ENCODE peak calls at places on chromosomes 11 and 22, in four cellular contexts. One of them, this sample, is unnamed.

GRCh38 chr11:115222218-115222862 is 281.9 kb downstream of the CADM1 start:
- DNase-seq in transverse colon: peak; percentile 15
- DNase-seq in SK-N-SH: no peak
- DNase-seq in ovary: no peak
- DNase-seq in this sample: no peak

GRCh38 chr11:12042215-12042676 is 33.8 kb upstream of the DKK3 start:
- DNase-seq in SK-N-SH: no peak
- DNase-seq in transverse colon: no peak
- DNase-seq in ovary: no peak
- DNase-seq in this sample: no peak

GRCh38 chr11:111344032-111344431 is 35.0 kb downstream of the POU2AF1 start:
- DNase-seq in transverse colon: peak; percentile 51
- DNase-seq in SK-N-SH: no peak
- DNase-seq in ovary: peak; percentile 38
- DNase-seq in this sample: peak; percentile 64

GRCh38 chr11:2828585-2829330 is 56.8 kb downstream of the CDKN1C start:
- DNase-seq in ovary: no peak
- DNase-seq in transverse colon: no peak
- DNase-seq in SK-N-SH: no peak
- DNase-seq in this sample: no peak

GRCh38 chr11:64766881-64767280 is 7.1 kb upstream of the PYGM start:
- DNase-seq in SK-N-SH: peak; percentile 8
- DNase-seq in transverse colon: no peak
- DNase-seq in ovary: no peak
- DNase-seq in this sample: no peak

GRCh38 chr11:16791494-16791961 is 53.1 kb downstream of the C11orf58 start:
- DNase-seq in SK-N-SH: no peak
- DNase-seq in ovary: no peak
- DNase-seq in transverse colon: no peak
- DNase-seq in this sample: no peak

GRCh38 chr11:64245401-64245796 is 1.3 kb downstream of the PPP1R14B start:
- DNase-seq in ovary: peak; percentile 73
- DNase-seq in transverse colon: peak; percentile 70
- DNase-seq in SK-N-SH: no peak
- DNase-seq in this sample: no peak

GRCh38 chr11:20117291-20117690 is 43.0 kb downstream of the DBX1 start:
- DNase-seq in ovary: no peak
- DNase-seq in transverse colon: no peak
- DNase-seq in SK-N-SH: no peak
- DNase-seq in this sample: no peak

GRCh38 chr11:123487157-123487744 is 57.2 kb downstream of the GRAMD1B start:
- DNase-seq in SK-N-SH: no peak
- DNase-seq in ovary: no peak
- DNase-seq in transverse colon: no peak
- DNase-seq in this sample: no peak

GRCh38 chr11:106714179-106714578 is 304.1 kb downstream of the GUCY1A2 start:
- DNase-seq in transverse colon: no peak
- DNase-seq in SK-N-SH: no peak
- DNase-seq in ovary: no peak
- DNase-seq in this sample: no peak

GRCh38 chr11:19869946-19870589 is 157.4 kb downstream of the NAV2 start:
- DNase-seq in ovary: no peak
- DNase-seq in transverse colon: no peak
- DNase-seq in SK-N-SH: no peak
- DNase-seq in this sample: no peak

GRCh38 chr11:50214376-50214775 is 181.7 kb downstream of the OR4C45 start:
- DNase-seq in transverse colon: no peak
- DNase-seq in SK-N-SH: no peak
- DNase-seq in ovary: no peak
- DNase-seq in this sample: no peak

GRCh38 chr22:17552737-17553136 is 10.6 kb upstream of the SLC25A18 start:
- DNase-seq in SK-N-SH: no peak
- DNase-seq in ovary: no peak
- DNase-seq in transverse colon: no peak
- DNase-seq in this sample: no peak

GRCh38 chr11:2222479-2222878 is 47.9 kb downstream of the ASCL2 start:
- DNase-seq in SK-N-SH: no peak
- DNase-seq in transverse colon: no peak
- DNase-seq in ovary: no peak
- DNase-seq in this sample: peak; percentile 43

GRCh38 chr22:50620861-50621490 is 7.0 kb downstream of the ARSA start:
- DNase-seq in transverse colon: peak; percentile 45
- DNase-seq in ovary: no peak
- DNase-seq in SK-N-SH: no peak
- DNase-seq in this sample: no peak

GRCh38 chr22:32378703-32379272 is 21.1 kb downstream of the RFPL3 start:
- DNase-seq in ovary: no peak
- DNase-seq in SK-N-SH: peak; percentile 80
- DNase-seq in transverse colon: peak; percentile 22
- DNase-seq in this sample: no peak

GRCh38 chr11:68810164-68810563 is 31.6 kb downstream of the CPT1A start:
- DNase-seq in ovary: no peak
- DNase-seq in SK-N-SH: peak; percentile 68
- DNase-seq in transverse colon: peak; percentile 65
- DNase-seq in this sample: no peak

GRCh38 chr11:17494019-17494418 is 17.4 kb upstream of the ABCC8 start:
- DNase-seq in SK-N-SH: no peak
- DNase-seq in ovary: no peak
- DNase-seq in transverse colon: no peak
- DNase-seq in this sample: no peak

GRCh38 chr22:47918276-47918928 is 1156.0 kb downstream of the TBC1D22A start:
- DNase-seq in SK-N-SH: no peak
- DNase-seq in transverse colon: peak; percentile 29
- DNase-seq in ovary: no peak
- DNase-seq in this sample: no peak

GRCh38 chr11:65380460-65381126 is 1.9 kb downstream of the SLC25A45 start:
- DNase-seq in ovary: no peak
- DNase-seq in SK-N-SH: no peak
- DNase-seq in transverse colon: peak; percentile 55
- DNase-seq in this sample: no peak

GRCh38 chr11:11622772-11623531 is 1.1 kb upstream of the GALNT18 start:
- DNase-seq in SK-N-SH: peak; percentile 9
- DNase-seq in ovary: no peak
- DNase-seq in transverse colon: no peak
- DNase-seq in this sample: no peak

GRCh38 chr11:86244063-86244521 is 461 bp upstream of the EED start:
- DNase-seq in transverse colon: peak; percentile 91
- DNase-seq in SK-N-SH: peak; percentile 88
- DNase-seq in ovary: peak; percentile 86
- DNase-seq in this sample: peak; percentile 59

GRCh38 chr11:118895093-118896039 is 11.7 kb downstream of the CXCR5 start:
- DNase-seq in ovary: peak; percentile 40
- DNase-seq in SK-N-SH: no peak
- DNase-seq in transverse colon: peak; percentile 59
- DNase-seq in this sample: no peak

GRCh38 chr11:130861283-130861682 is 55.0 kb downstream of the SNX19 start:
- DNase-seq in ovary: no peak
- DNase-seq in SK-N-SH: no peak
- DNase-seq in transverse colon: no peak
- DNase-seq in this sample: no peak

GRCh38 chr11:20015529-20016427 is 144.5 kb downstream of the DBX1 start:
- DNase-seq in ovary: no peak
- DNase-seq in transverse colon: no peak
- DNase-seq in SK-N-SH: no peak
- DNase-seq in this sample: no peak

GRCh38 chr11:2593393-2593950 is 106.3 kb downstream of the KCNQ1OT1 start:
- DNase-seq in transverse colon: no peak
- DNase-seq in SK-N-SH: no peak
- DNase-seq in ovary: no peak
- DNase-seq in this sample: no peak

GRCh38 chr11:123251656-123252344 is 56.8 kb upstream of the CLMP start:
- DNase-seq in ovary: peak; percentile 74
- DNase-seq in transverse colon: peak; percentile 39
- DNase-seq in SK-N-SH: no peak
- DNase-seq in this sample: peak; percentile 46

GRCh38 chr11:32550207-32550606 is 33.4 kb upstream of the EIF3M start:
- DNase-seq in SK-N-SH: no peak
- DNase-seq in ovary: no peak
- DNase-seq in transverse colon: no peak
- DNase-seq in this sample: no peak

GRCh38 chr11:107561688-107562087 is 3.8 kb downstream of the ALKBH8 start:
- DNase-seq in transverse colon: no peak
- DNase-seq in SK-N-SH: no peak
- DNase-seq in ovary: no peak
- DNase-seq in this sample: no peak

GRCh38 chr11:20668844-20669832 is at the start of gene NELL1:
- DNase-seq in SK-N-SH: peak; percentile 79
- DNase-seq in ovary: no peak
- DNase-seq in transverse colon: no peak
- DNase-seq in this sample: no peak

GRCh38 chr11:121082670-121083069 is 18.4 kb upstream of the TECTA start:
- DNase-seq in SK-N-SH: no peak
- DNase-seq in ovary: no peak
- DNase-seq in transverse colon: no peak
- DNase-seq in this sample: no peak

GRCh38 chr11:103035656-103036434 is 56.1 kb downstream of the DCUN1D5 start:
- DNase-seq in ovary: no peak
- DNase-seq in transverse colon: no peak
- DNase-seq in SK-N-SH: peak; percentile 43
- DNase-seq in this sample: peak; percentile 67

GRCh38 chr11:97454988-97455387 is 1065.2 kb downstream of the JRKL start:
- DNase-seq in ovary: no peak
- DNase-seq in SK-N-SH: peak; percentile 21
- DNase-seq in transverse colon: no peak
- DNase-seq in this sample: no peak

DNA sequence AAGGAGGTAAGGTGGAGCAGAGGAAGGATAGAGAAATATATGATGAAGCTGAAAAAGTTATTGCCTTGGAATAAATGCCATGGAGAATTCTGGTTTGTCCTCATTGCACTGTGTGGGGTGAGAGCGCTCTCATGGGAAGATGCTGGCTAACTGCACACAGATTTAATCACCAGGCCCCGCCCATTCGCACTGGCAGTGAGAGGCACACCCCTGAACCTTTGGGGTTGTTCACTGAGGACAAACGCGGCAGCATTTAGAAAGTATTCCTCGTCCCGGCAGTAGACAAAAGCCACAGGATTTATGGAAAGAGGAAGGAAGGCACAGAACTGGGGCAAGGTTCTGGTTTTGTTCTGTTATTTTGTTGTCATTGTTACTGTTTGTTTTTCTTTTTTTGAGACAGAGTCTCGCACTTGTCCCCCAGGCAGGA is 70.2 kb downstream of the MED15 start:
- DNase-seq in ovary: no peak
- DNase-seq in transverse colon: no peak
- DNase-seq in SK-N-SH: no peak
- DNase-seq in this sample: no peak
- TF ChIP-seq EP300 in ovary: no peak
- TF ChIP-seq EP300 in transverse colon: no peak
- TF ChIP-seq EP300 in SK-N-SH: no peak
- TF ChIP-seq EP300 in this sample: no peak

GRCh38 chr22:39938509-39938908 is 21.7 kb upstream of the TMA7B start:
- DNase-seq in transverse colon: no peak
- DNase-seq in ovary: no peak
- DNase-seq in SK-N-SH: no peak
- DNase-seq in this sample: no peak

GRCh38 chr22:39935622-39936021 is 24.6 kb upstream of the TMA7B start:
- DNase-seq in SK-N-SH: no peak
- DNase-seq in transverse colon: no peak
- DNase-seq in ovary: no peak
- DNase-seq in this sample: no peak

GRCh38 chr22:39935116-39935515 is 25.1 kb upstream of the TMA7B start:
- DNase-seq in transverse colon: no peak
- DNase-seq in ovary: no peak
- DNase-seq in SK-N-SH: no peak
- DNase-seq in this sample: no peak

GRCh38 chr22:39937881-39938280 is 22.3 kb upstream of the TMA7B start:
- DNase-seq in SK-N-SH: no peak
- DNase-seq in ovary: no peak
- DNase-seq in transverse colon: no peak
- DNase-seq in this sample: no peak

GRCh38 chr22:39936523-39937145 is 23.6 kb upstream of the TMA7B start:
- DNase-seq in ovary: no peak
- DNase-seq in transverse colon: no peak
- DNase-seq in SK-N-SH: no peak
- DNase-seq in this sample: no peak
- H3K27me3 ChIP-seq in ovary: no peaks in the 10 kb centered on the region
- H3K27me3 ChIP-seq in transverse colon: peaks cover 8% of the 10 kb centered on the region
- H3K27me3 ChIP-seq in SK-N-SH: no peaks in the 10 kb centered on the region
- H3K27me3 ChIP-seq in this sample: no peaks in the 10 kb centered on the region

GRCh38 chr22:46637711-46638600 is 17.8 kb downstream of the GRAMD4 start:
- DNase-seq in SK-N-SH: no peak
- DNase-seq in ovary: no peak
- DNase-seq in transverse colon: no peak
- DNase-seq in this sample: no peak

GRCh38 chr22:46639843-46640242 is 19.7 kb downstream of the GRAMD4 start:
- DNase-seq in ovary: no peak
- DNase-seq in SK-N-SH: no peak
- DNase-seq in transverse colon: no peak
- DNase-seq in this sample: no peak

GRCh38 chr22:46640293-46640692 is 20.1 kb downstream of the GRAMD4 start:
- DNase-seq in SK-N-SH: no peak
- DNase-seq in ovary: no peak
- DNase-seq in transverse colon: no peak
- DNase-seq in this sample: no peak

GRCh38 chr22:46636221-46637002 is 16.2 kb downstream of the GRAMD4 start:
- DNase-seq in transverse colon: no peak
- DNase-seq in ovary: no peak
- DNase-seq in SK-N-SH: no peak
- DNase-seq in this sample: no peak

GRCh38 chr22:46638601-46639431 is 18.6 kb downstream of the GRAMD4 start:
- DNase-seq in transverse colon: no peak
- DNase-seq in SK-N-SH: no peak
- DNase-seq in ovary: no peak
- DNase-seq in this sample: no peak
- TF ChIP-seq EP300 in transverse colon: no peak
- TF ChIP-seq EP300 in SK-N-SH: no peak
- TF ChIP-seq EP300 in ovary: no peak
- TF ChIP-seq EP300 in this sample: no peak

GRCh38 chr11:77031599-77031998 is 2.6 kb upstream of the B3GNT6 start:
- DNase-seq in ovary: no peak
- DNase-seq in SK-N-SH: no peak
- DNase-seq in transverse colon: no peak
- DNase-seq in this sample: no peak
- H3K27me3 ChIP-seq in ovary: no peaks in the 10 kb centered on the region
- H3K27me3 ChIP-seq in SK-N-SH: no peaks in the 10 kb centered on the region
- H3K27me3 ChIP-seq in transverse colon: peaks cover 9% of the 10 kb centered on the region
- H3K27me3 ChIP-seq in this sample: peaks cover 12% of the 10 kb centered on the region

GRCh38 chr11:91396243-91397133 is 828.1 kb upstream of the FAT3 start:
- DNase-seq in transverse colon: no peak
- DNase-seq in SK-N-SH: no peak
- DNase-seq in ovary: no peak
- DNase-seq in this sample: no peak
- TF ChIP-seq EP300 in transverse colon: no peak
- TF ChIP-seq EP300 in SK-N-SH: no peak
- TF ChIP-seq EP300 in ovary: no peak
- TF ChIP-seq EP300 in this sample: no peak

GRCh38 chr22:37253164-37253660 is 9.1 kb upstream of the RAC2 start:
- DNase-seq in ovary: no peak
- DNase-seq in transverse colon: no peak
- DNase-seq in SK-N-SH: no peak
- DNase-seq in this sample: no peak
- H3K27me3 ChIP-seq in ovary: no peaks in the 10 kb centered on the region
- H3K27me3 ChIP-seq in transverse colon: peaks cover 65% of the 10 kb centered on the region
- H3K27me3 ChIP-seq in SK-N-SH: no peaks in the 10 kb centered on the region
- H3K27me3 ChIP-seq in this sample: peaks cover 62% of the 10 kb centered on the region

GRCh38 chr11:41536001-41536568 is 76.6 kb upstream of the LRRC4C start:
- DNase-seq in transverse colon: no peak
- DNase-seq in SK-N-SH: no peak
- DNase-seq in ovary: no peak
- DNase-seq in this sample: no peak
- TF ChIP-seq EP300 in transverse colon: no peak
- TF ChIP-seq EP300 in SK-N-SH: no peak
- TF ChIP-seq EP300 in ovary: no peak
- TF ChIP-seq EP300 in this sample: no peak